ENCODE peak calls at places on chromosomes 1 and 21, in six cellular contexts. One of them, this sample, is unnamed.

GRCh38 chr1:111568160-111568559 is 51.4 kb upstream of the RAP1A start:
- DNase-seq in AG09309: no peak
- DNase-seq in endothelial cell: no peak
- DNase-seq in upper lobe of right lung: no peak
- DNase-seq in Calu3: no peak
- DNase-seq in ovary: no peak
- DNase-seq in this sample: no peak

GRCh38 chr1:231807498-231807897 is 180.9 kb downstream of the DISC1 start:
- DNase-seq in AG09309: no peak
- DNase-seq in endothelial cell: no peak
- DNase-seq in upper lobe of right lung: no peak
- DNase-seq in Calu3: no peak
- DNase-seq in ovary: no peak
- DNase-seq in this sample: no peak

GRCh38 chr1:62045579-62045978 is 149.1 kb upstream of the L1TD1 start:
- DNase-seq in AG09309: no peak
- DNase-seq in endothelial cell: no peak
- DNase-seq in upper lobe of right lung: no peak
- DNase-seq in Calu3: no peak
- DNase-seq in ovary: no peak
- DNase-seq in this sample: no peak

GRCh38 chr1:71030021-71030420 is 17.6 kb downstream of the PTGER3 start:
- DNase-seq in AG09309: no peak
- DNase-seq in endothelial cell: no peak
- DNase-seq in upper lobe of right lung: no peak
- DNase-seq in Calu3: no peak
- DNase-seq in ovary: no peak
- DNase-seq in this sample: no peak

GRCh38 chr1:159197767-159198557 is 6.7 kb upstream of the ACKR1 start:
- DNase-seq in AG09309: peak; percentile 47
- DNase-seq in endothelial cell: peak; percentile 87
- DNase-seq in upper lobe of right lung: peak; percentile 63
- DNase-seq in Calu3: peak; percentile 82
- DNase-seq in ovary: peak; percentile 28
- DNase-seq in this sample: no peak

GRCh38 chr1:20124451-20125057 is 5.2 kb upstream of the PLA2G2D start:
- DNase-seq in AG09309: peak; percentile 33
- DNase-seq in endothelial cell: no peak
- DNase-seq in upper lobe of right lung: peak; percentile 18
- DNase-seq in Calu3: peak; percentile 53
- DNase-seq in ovary: no peak
- DNase-seq in this sample: no peak

GRCh38 chr1:183989078-183989577 is 48.4 kb downstream of the COLGALT2 start:
- DNase-seq in AG09309: peak; percentile 37
- DNase-seq in endothelial cell: no peak
- DNase-seq in upper lobe of right lung: no peak
- DNase-seq in Calu3: no peak
- DNase-seq in ovary: no peak
- DNase-seq in this sample: no peak

GRCh38 chr1:17287377-17287776 is 20.6 kb upstream of the PADI4 start:
- DNase-seq in AG09309: peak; percentile 59
- DNase-seq in endothelial cell: no peak
- DNase-seq in upper lobe of right lung: peak; percentile 31
- DNase-seq in Calu3: peak; percentile 25
- DNase-seq in ovary: no peak
- DNase-seq in this sample: peak; percentile 85

GRCh38 chr1:178645826-178646200 is 79.2 kb upstream of the RALGPS2 start:
- DNase-seq in AG09309: peak; percentile 66
- DNase-seq in endothelial cell: no peak
- DNase-seq in upper lobe of right lung: no peak
- DNase-seq in Calu3: no peak
- DNase-seq in ovary: no peak
- DNase-seq in this sample: no peak

GRCh38 chr1:31154632-31155215 is 85.0 kb downstream of the NKAIN1 start:
- DNase-seq in AG09309: no peak
- DNase-seq in endothelial cell: peak; percentile 82
- DNase-seq in upper lobe of right lung: peak; percentile 93
- DNase-seq in Calu3: peak; percentile 82
- DNase-seq in ovary: peak; percentile 80
- DNase-seq in this sample: peak; percentile 93

GRCh38 chr1:15937706-15938168 is 38.2 kb downstream of the ZBTB17 start:
- DNase-seq in AG09309: no peak
- DNase-seq in endothelial cell: no peak
- DNase-seq in upper lobe of right lung: peak; percentile 45
- DNase-seq in Calu3: no peak
- DNase-seq in ovary: no peak
- DNase-seq in this sample: no peak

GRCh38 chr1:16189921-16190499 is 22.4 kb downstream of the ARHGEF19 start:
- DNase-seq in AG09309: no peak
- DNase-seq in endothelial cell: no peak
- DNase-seq in upper lobe of right lung: no peak
- DNase-seq in Calu3: no peak
- DNase-seq in ovary: no peak
- DNase-seq in this sample: no peak

GRCh38 chr1:31567956-31568570 is 8.3 kb upstream of the TINAGL1 start:
- DNase-seq in AG09309: no peak
- DNase-seq in endothelial cell: no peak
- DNase-seq in upper lobe of right lung: no peak
- DNase-seq in Calu3: no peak
- DNase-seq in ovary: no peak
- DNase-seq in this sample: no peak

GRCh38 chr1:223621312-223621734 is 44.2 kb downstream of the CAPN8 start:
- DNase-seq in AG09309: no peak
- DNase-seq in endothelial cell: no peak
- DNase-seq in upper lobe of right lung: no peak
- DNase-seq in Calu3: no peak
- DNase-seq in ovary: no peak
- DNase-seq in this sample: no peak

GRCh38 chr1:59669752-59670312 is 144.9 kb upstream of the HOOK1 start:
- DNase-seq in AG09309: no peak
- DNase-seq in endothelial cell: no peak
- DNase-seq in upper lobe of right lung: no peak
- DNase-seq in Calu3: no peak
- DNase-seq in ovary: no peak
- DNase-seq in this sample: no peak

GRCh38 chr1:8317647-8318360 is at the start of gene SLC45A1:
- DNase-seq in AG09309: no peak
- DNase-seq in endothelial cell: peak; percentile 56
- DNase-seq in upper lobe of right lung: peak; percentile 86
- DNase-seq in Calu3: peak; percentile 65
- DNase-seq in ovary: peak; percentile 85
- DNase-seq in this sample: no peak

GRCh38 chr1:226121587-226122400 is 59.3 kb downstream of the H3-3A start:
- DNase-seq in AG09309: no peak
- DNase-seq in endothelial cell: peak; percentile 79
- DNase-seq in upper lobe of right lung: peak; percentile 88
- DNase-seq in Calu3: peak; percentile 90
- DNase-seq in ovary: peak; percentile 80
- DNase-seq in this sample: no peak

GRCh38 chr21:45128613-45129226 is 54.3 kb downstream of the ADARB1 start:
- DNase-seq in AG09309: no peak
- DNase-seq in endothelial cell: peak; percentile 70
- DNase-seq in upper lobe of right lung: peak; percentile 88
- DNase-seq in Calu3: peak; percentile 72
- DNase-seq in ovary: peak; percentile 55
- DNase-seq in this sample: no peak

GRCh38 chr21:27269646-27270045 is 302.8 kb upstream of the ADAMTS5 start:
- DNase-seq in AG09309: peak; percentile 78
- DNase-seq in endothelial cell: no peak
- DNase-seq in upper lobe of right lung: no peak
- DNase-seq in Calu3: no peak
- DNase-seq in ovary: no peak
- DNase-seq in this sample: no peak

GRCh38 chr1:52482326-52483004 is 70.4 kb downstream of the TUT4 start:
- DNase-seq in AG09309: no peak
- DNase-seq in endothelial cell: no peak
- DNase-seq in upper lobe of right lung: no peak
- DNase-seq in Calu3: no peak
- DNase-seq in ovary: no peak
- DNase-seq in this sample: no peak

GRCh38 chr1:82398357-82398756 is 597.6 kb downstream of the ADGRL2 start:
- DNase-seq in AG09309: no peak
- DNase-seq in endothelial cell: no peak
- DNase-seq in upper lobe of right lung: no peak
- DNase-seq in Calu3: no peak
- DNase-seq in ovary: no peak
- DNase-seq in this sample: no peak

GRCh38 chr1:155569988-155570592 is 7.5 kb upstream of the ASH1L start:
- DNase-seq in AG09309: no peak
- DNase-seq in endothelial cell: no peak
- DNase-seq in upper lobe of right lung: no peak
- DNase-seq in Calu3: no peak
- DNase-seq in ovary: no peak
- DNase-seq in this sample: no peak

GRCh38 chr1:176837708-176838107 is 326.8 kb downstream of the ASTN1 start:
- DNase-seq in AG09309: no peak
- DNase-seq in endothelial cell: no peak
- DNase-seq in upper lobe of right lung: no peak
- DNase-seq in Calu3: no peak
- DNase-seq in ovary: no peak
- DNase-seq in this sample: no peak

GRCh38 chr1:186498695-186499389 is 37.9 kb upstream of the PDC start:
- DNase-seq in AG09309: no peak
- DNase-seq in endothelial cell: no peak
- DNase-seq in upper lobe of right lung: no peak
- DNase-seq in Calu3: peak; percentile 28
- DNase-seq in ovary: no peak
- DNase-seq in this sample: no peak

GRCh38 chr21:28793043-28793442 is 199.6 kb downstream of the LTN1 start:
- DNase-seq in AG09309: peak; percentile 31
- DNase-seq in endothelial cell: no peak
- DNase-seq in upper lobe of right lung: no peak
- DNase-seq in Calu3: no peak
- DNase-seq in ovary: no peak
- DNase-seq in this sample: no peak
- TF ChIP-seq CTCF in AG09309: peak; percentile 66
- TF ChIP-seq CTCF in endothelial cell: no peak
- TF ChIP-seq CTCF in upper lobe of right lung: peak; percentile 36
- TF ChIP-seq CTCF in Calu3: no peak
- TF ChIP-seq CTCF in ovary: no peak
- TF ChIP-seq CTCF in this sample: peak; percentile 43

GRCh38 chr1:24960071-24960801 is 30.2 kb upstream of the RUNX3 start:
- DNase-seq in AG09309: no peak
- DNase-seq in endothelial cell: no peak
- DNase-seq in upper lobe of right lung: no peak
- DNase-seq in Calu3: no peak
- DNase-seq in ovary: no peak
- DNase-seq in this sample: peak; percentile 30

GRCh38 chr1:24961334-24961733 is 31.3 kb upstream of the RUNX3 start:
- DNase-seq in AG09309: no peak
- DNase-seq in endothelial cell: no peak
- DNase-seq in upper lobe of right lung: no peak
- DNase-seq in Calu3: no peak
- DNase-seq in ovary: no peak
- DNase-seq in this sample: no peak

GRCh38 chr1:24963099-24963872 is 33.2 kb upstream of the RUNX3 start:
- DNase-seq in AG09309: no peak
- DNase-seq in endothelial cell: no peak
- DNase-seq in upper lobe of right lung: no peak
- DNase-seq in Calu3: no peak
- DNase-seq in ovary: no peak
- DNase-seq in this sample: peak; percentile 29

GRCh38 chr1:24963943-24964677 is 34.0 kb upstream of the RUNX3 start:
- DNase-seq in AG09309: no peak
- DNase-seq in endothelial cell: no peak
- DNase-seq in upper lobe of right lung: no peak
- DNase-seq in Calu3: no peak
- DNase-seq in ovary: no peak
- DNase-seq in this sample: peak; percentile 46

DNA sequence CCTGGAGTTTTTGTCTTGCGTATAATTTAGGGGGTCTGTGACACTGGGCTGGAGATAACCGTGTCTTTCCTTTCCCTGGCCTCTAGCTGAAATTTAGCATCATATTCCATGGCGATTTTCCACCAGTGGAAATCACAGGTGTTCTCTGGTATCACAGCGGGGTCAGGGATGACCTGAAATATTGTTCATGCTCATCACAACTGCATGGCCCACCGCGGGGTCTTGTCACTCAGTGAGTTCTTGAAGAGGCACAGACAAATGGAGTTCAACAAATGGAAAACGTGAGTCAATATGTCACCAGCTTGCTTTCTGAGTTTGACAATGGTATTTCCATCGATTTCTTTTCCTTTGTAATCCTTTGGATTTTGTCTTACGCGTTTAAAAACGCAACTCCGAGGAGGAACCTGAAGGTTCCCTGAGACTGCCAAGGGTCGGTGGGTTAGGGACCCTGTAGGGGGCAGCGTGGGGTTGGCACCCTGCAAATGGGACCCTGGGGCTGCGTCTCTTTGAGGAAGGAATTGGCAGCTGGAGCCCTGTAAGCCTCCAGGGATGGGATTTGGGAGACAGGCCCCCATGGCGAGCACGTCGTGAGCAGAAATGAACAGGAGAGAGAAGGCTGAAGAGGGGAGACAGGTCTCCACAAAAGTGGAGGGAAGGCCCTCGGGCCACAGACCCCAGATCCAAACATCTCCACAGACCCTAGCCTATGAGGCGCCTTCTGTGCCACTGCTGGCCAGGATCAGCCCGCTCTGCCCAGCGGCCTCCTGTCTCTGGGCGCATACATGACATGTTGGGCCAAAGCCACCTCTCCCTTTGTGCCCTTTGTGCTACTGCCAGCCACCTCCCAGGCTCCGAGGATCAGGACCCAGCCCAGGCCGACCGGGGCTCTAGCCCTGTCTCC is 32.1 kb upstream of the RUNX3 start:
- DNase-seq in AG09309: no peak
- DNase-seq in endothelial cell: peak; percentile 35
- DNase-seq in upper lobe of right lung: no peak
- DNase-seq in Calu3: no peak
- DNase-seq in ovary: no peak
- DNase-seq in this sample: peak; percentile 47
- TF ChIP-seq CTCF in AG09309: no peak
- TF ChIP-seq CTCF in endothelial cell: peak; percentile 18
- TF ChIP-seq CTCF in upper lobe of right lung: no peak
- TF ChIP-seq CTCF in Calu3: no peak
- TF ChIP-seq CTCF in ovary: no peak
- TF ChIP-seq CTCF in this sample: no peak

GRCh38 chr1:224621813-224622682 is 5.9 kb downstream of the CNIH3 start:
- DNase-seq in AG09309: no peak
- DNase-seq in endothelial cell: no peak
- DNase-seq in upper lobe of right lung: no peak
- DNase-seq in Calu3: no peak
- DNase-seq in ovary: no peak
- DNase-seq in this sample: no peak
- TF ChIP-seq CTCF in AG09309: no peak
- TF ChIP-seq CTCF in endothelial cell: no peak
- TF ChIP-seq CTCF in upper lobe of right lung: no peak
- TF ChIP-seq CTCF in Calu3: no peak
- TF ChIP-seq CTCF in ovary: no peak
- TF ChIP-seq CTCF in this sample: no peak

DNA sequence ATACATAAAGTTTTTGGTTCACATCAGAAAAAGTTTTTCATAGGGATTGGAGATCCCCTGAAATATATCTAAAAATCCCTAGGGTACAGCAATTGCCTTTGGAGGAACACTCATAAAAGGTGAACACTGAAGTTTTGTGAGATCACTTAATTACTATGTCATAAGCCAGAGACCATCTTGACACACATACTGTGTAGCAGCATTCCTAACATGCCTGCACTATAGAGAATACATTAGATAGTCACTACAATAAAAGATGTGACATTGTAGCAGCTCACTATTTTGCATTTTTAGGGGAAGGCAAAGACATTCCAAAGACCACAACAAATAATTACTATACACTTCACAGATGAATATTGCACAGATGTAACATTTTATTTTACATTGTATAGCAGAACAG is 779.9 kb downstream of the KCNT2 start:
- DNase-seq in AG09309: no peak
- DNase-seq in endothelial cell: no peak
- DNase-seq in upper lobe of right lung: no peak
- DNase-seq in Calu3: no peak
- DNase-seq in ovary: no peak
- DNase-seq in this sample: no peak
- TF ChIP-seq CTCF in AG09309: no peak
- TF ChIP-seq CTCF in endothelial cell: no peak
- TF ChIP-seq CTCF in upper lobe of right lung: no peak
- TF ChIP-seq CTCF in Calu3: no peak
- TF ChIP-seq CTCF in ovary: no peak
- TF ChIP-seq CTCF in this sample: no peak

This sample was measured in RWPE2.